ENCODE peak calls at places on chromosomes 11 and 22, in eight cellular contexts. U is IMR-90, I is A549, A is GM12878, F is WTC11, S is SK-N-SH, X is K562, O is HepG2. C is an unnamed sample.

GRCh38 chr22:37647928-37648327 is 8.5 kb downstream of the SH3BP1 start:
- DNase-seq in U (no peak), I (peak), A (no peak), F (no peak), S (peak), X (no peak), O (no peak), C (no peak)

GRCh38 chr11:125390949-125391348 is 105.1 kb downstream of the FEZ1 start:
- DNase-seq in U (peak), I (no peak), A (no peak), F (no peak), S (peak), X (no peak), O (no peak), C (no peak)

GRCh38 chr11:68335693-68336092 is 23.3 kb downstream of the LRP5 start:
- DNase-seq in U (no peak), I (no peak), A (no peak), F (no peak), S (no peak), X (no peak), O (no peak), C (no peak)

GRCh38 chr11:118488480-118489109 is 38.7 kb upstream of the TTC36 start:
- DNase-seq in U (peak), I (peak), A (peak), F (peak), S (peak), X (peak), O (peak), C (peak)

GRCh38 chr22:45208696-45208992 is 32.0 kb downstream of the KIAA0930 start:
- DNase-seq in U (no peak), I (no peak), A (no peak), F (no peak), S (no peak), X (no peak), O (no peak), C (no peak)

GRCh38 chr11:128515766-128516466 is 71.4 kb downstream of the ETS1 start:
- DNase-seq in U (no peak), I (no peak), A (no peak), F (no peak), S (no peak), X (no peak), O (no peak), C (no peak)

GRCh38 chr22:29345932-29346331 is 30.4 kb upstream of the RASL10A start:
- DNase-seq in U (peak), I (no peak), A (no peak), F (no peak), S (no peak), X (no peak), O (no peak), C (no peak)

GRCh38 chr11:64021742-64022067 is 14.0 kb upstream of the FLRT1 start:
- DNase-seq in U (no peak), I (no peak), A (no peak), F (no peak), S (no peak), X (no peak), O (no peak), C (no peak)

GRCh38 chr11:97856666-97857065 is 1164.1 kb upstream of the CNTN5 start:
- DNase-seq in U (no peak), I (no peak), A (no peak), F (no peak), S (no peak), X (no peak), O (no peak), C (peak)

DNA sequence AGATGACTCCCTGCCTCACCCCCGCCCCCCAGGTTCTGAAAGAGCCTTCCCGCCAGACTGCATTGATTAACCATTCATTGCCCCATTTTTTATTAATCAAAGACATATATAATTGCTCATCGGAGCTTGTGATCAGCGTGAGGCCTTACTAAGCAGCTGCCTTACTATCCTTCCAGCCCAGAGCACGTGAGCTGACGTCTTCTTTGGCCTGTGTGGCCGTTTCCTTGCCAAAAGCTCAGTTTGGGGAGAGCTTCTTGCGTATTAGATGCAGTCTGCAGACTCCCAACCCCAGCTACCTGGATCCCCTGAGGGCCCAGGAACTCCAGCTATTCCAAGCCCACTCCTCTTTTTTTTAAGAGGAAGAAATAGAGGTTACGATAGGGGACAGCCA is 766 bp upstream of the SLC43A3 start:
- DNase-seq in U (peak), I (no peak), A (no peak), F (no peak), S (no peak), X (no peak), O (no peak), C (no peak)
- TF ChIP-seq USF2 in U (peak), I (no peak), A (no peak), F (no peak), S (no peak), X (no peak), O (no peak), C (no peak)

DNA sequence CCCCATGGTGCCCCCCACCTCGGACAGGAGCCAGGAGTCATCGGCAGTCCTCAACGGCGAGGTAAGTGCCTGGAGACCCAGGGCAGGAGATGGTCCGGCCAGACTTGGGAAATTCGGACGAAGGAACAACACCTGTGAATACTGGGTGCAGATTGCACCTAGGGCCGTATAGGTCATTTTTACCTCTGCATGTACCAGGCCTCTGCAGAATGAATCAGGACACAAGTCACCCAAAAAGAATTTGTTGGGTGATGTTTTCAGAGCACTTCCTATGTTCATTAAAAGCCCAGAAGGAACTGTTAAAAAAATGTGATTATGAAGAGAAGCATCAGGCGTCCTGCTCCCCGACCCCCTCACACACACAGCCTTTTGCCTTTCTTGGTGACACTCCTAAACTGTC is 93.9 kb downstream of the C11orf91 start:
- DNase-seq in U (no peak), I (no peak), A (no peak), F (no peak), S (no peak), X (no peak), O (no peak), C (no peak)
- TF ChIP-seq USF2 in U (no peak), I (no peak), A (no peak), F (no peak), S (no peak), X (no peak), O (no peak), C (no peak)

GRCh38 chr11:16792426-16792825 is 54.0 kb downstream of the C11orf58 start:
- DNase-seq in U (no peak), I (no peak), A (no peak), F (no peak), S (no peak), X (no peak), O (no peak), C (no peak)

GRCh38 chr11:16791494-16791961 is 53.1 kb downstream of the C11orf58 start:
- DNase-seq in U (peak), I (peak), A (no peak), F (no peak), S (no peak), X (no peak), O (peak), C (no peak)

GRCh38 chr11:16794047-16794818 is 55.8 kb downstream of the C11orf58 start:
- DNase-seq in U (no peak), I (no peak), A (no peak), F (no peak), S (no peak), X (no peak), O (no peak), C (no peak)

GRCh38 chr11:16793511-16793910 is 55.1 kb downstream of the C11orf58 start:
- DNase-seq in U (no peak), I (no peak), A (no peak), F (no peak), S (no peak), X (no peak), O (no peak), C (no peak)

DNA sequence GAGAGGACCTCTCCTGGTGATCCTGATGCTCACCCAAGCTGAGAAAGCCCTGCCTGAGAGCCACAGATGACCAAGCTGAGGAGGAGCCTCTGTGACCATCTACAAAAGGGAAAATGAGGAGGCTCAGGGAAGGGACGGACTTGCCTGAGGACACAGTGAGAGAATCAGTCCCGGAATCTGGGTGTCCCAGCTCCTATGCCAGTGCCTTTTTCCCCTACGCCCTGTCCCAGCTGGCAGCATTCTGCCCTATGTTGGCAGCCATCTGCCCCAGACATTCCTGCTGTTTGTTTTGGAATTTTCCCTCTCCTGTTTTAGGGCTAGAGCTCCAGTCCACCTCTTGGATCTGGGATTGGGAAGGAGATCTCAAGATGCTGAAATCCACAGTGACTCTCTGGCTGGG is 54.6 kb downstream of the C11orf58 start:
- DNase-seq in U (no peak), I (no peak), A (no peak), F (no peak), S (no peak), X (no peak), O (no peak), C (no peak)
- TF ChIP-seq USF2 in U (no peak), I (no peak), A (no peak), F (no peak), S (no peak), X (no peak), O (no peak), C (no peak)

DNA sequence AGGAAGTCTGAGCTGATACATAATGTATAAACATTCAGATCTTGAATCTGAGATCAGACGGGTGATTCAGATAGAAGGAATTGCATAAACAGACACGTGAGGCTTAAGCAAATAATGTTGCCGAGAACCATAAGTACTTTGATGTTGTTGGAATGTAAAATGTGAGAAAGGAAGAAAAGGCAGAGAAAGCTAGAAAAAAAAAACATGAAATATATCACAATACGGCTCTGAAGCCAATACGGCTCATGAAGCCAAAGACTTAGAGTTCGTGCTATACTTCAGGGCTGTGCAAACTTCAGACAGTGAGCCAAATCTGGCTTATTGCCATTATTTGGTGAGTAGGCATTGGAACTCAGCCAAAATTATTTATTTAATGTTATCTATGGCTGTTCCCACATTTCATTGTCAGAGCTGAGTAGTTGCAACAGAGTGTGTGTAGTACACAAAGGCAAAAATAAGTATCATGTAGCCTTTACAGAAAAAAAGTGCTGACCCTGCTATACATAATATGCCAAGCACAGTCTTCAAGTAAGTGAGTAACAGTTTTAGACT is 673.3 kb downstream of the CNTN5 start:
- DNase-seq in U (peak), I (peak), A (no peak), F (no peak), S (no peak), X (no peak), O (peak), C (no peak)
- TF ChIP-seq USF2 in U (peak), I (peak), A (no peak), F (no peak), S (no peak), X (no peak), O (no peak), C (no peak)

GRCh38 chr11:71255323-71255722 is 2.9 kb upstream of the SHANK2 start:
- DNase-seq in U (no peak), I (no peak), A (no peak), F (no peak), S (no peak), X (no peak), O (no peak), C (no peak)
- TF ChIP-seq USF2 in U (no peak), I (no peak), A (no peak), F (no peak), S (no peak), X (no peak), O (no peak), C (no peak)

DNA sequence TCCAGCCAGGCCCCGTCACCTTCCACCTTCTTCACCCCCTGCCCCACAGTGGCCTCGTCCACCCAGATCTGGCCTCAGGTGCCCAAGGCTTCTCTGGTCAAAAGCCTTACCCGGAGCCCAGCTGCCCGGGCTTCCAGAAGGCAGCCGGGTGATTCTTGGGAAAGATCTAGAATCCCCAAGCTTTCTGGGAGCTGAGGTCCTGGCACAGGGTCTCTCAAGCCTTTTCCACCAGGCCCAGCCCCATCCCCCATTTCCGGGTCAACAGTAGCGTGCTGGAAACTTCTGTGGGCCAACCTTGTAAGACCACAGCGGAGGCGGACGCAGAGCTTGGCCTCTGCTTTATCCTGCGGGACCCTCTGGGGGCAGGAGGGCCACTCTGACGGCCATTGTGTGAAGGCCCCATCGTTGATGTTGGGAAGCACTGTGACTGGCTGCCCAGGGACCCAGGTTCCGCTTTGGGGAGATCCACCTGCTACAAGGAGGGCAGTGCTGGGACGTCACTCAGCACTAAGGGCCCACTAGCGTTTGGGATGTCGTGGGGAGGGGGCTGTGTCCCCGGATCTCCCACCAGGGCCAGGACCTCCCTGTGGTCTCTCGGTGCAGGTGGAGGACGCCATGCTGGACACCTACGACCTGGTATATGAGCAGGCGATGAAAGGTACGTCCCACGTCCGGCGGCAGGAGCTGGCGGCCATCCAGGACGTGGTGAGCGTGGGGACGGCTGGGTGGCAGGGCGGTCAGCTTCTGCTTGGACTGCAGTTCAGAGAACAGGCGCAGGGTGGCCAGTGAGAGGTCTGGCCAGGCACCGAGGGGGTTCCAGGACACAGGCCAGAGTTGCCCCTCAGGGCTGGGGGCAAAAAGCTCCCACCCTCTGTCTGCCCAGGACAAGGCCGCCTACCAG is 11.5 kb downstream of the TSPAN32 start:
- DNase-seq in U (no peak), I (no peak), A (no peak), F (no peak), S (no peak), X (peak), O (no peak), C (no peak)
- TF ChIP-seq USF2 in U (no peak), I (no peak), A (no peak), F (no peak), S (no peak), X (no peak), O (no peak), C (no peak)

DNA sequence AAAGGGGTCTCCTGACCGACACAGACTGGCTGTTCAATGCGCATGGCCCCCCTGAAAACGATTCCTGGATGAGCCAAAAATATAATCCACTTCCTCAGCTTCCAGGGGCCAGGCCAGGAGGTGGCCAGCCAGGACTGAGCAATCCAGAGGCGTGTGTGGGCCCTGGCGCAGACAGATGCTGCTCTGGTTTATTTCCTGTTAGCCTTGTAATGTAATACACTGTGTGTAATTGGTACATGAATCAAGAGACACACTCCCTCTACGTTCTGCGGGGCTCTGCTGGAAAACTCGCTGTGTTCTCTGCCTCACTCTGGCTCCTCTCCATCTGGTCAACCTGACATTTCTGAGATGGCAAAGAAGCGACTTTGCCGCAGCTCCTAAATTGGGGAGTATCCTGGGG is 26.3 kb upstream of the ISX start:
- DNase-seq in U (no peak), I (no peak), A (no peak), F (no peak), S (peak), X (no peak), O (no peak), C (no peak)
- TF ChIP-seq USF2 in U (no peak), I (no peak), A (no peak), F (no peak), S (no peak), X (no peak), O (no peak), C (no peak)

C was measured in H1.